ENCODE peak calls at places on chromosomes 2 and 18, in six cellular contexts. U, J, A, R, I and Y are unnamed samples.

GRCh38 chr2:95018861-95019550 is 6.5 kb upstream of the MAL start:
- DNase-seq in U (no peak), J (peak; percentile 45), A (no peak), R (no peak), I (no peak), Y (no peak)

GRCh38 chr2:201419057-201419635 is 32.1 kb downstream of the TRAK2 start:
- DNase-seq in U (no peak), J (no peak), A (no peak), R (peak; percentile 52), I (peak; percentile 45), Y (peak; percentile 40)

GRCh38 chr2:67977464-67977863 is 85.3 kb downstream of the C1D start:
- DNase-seq in U (no peak), J (no peak), A (no peak), R (no peak), I (no peak), Y (no peak)

GRCh38 chr18:73670536-73670935 is 477.1 kb downstream of the FBXO15 start:
- DNase-seq in U (no peak), J (no peak), A (no peak), R (no peak), I (no peak), Y (no peak)

GRCh38 chr2:129907256-129907973 is 72.1 kb upstream of the RAB6C start:
- DNase-seq in U (no peak), J (no peak), A (no peak), R (no peak), I (no peak), Y (no peak)

GRCh38 chr2:105950521-105951389 is 206.0 kb downstream of the NCK2 start:
- DNase-seq in U (no peak), J (no peak), A (no peak), R (no peak), I (peak; percentile 34), Y (no peak)

GRCh38 chr18:42192251-42193248 is 237.5 kb downstream of the PIK3C3 start:
- DNase-seq in U (no peak), J (no peak), A (no peak), R (no peak), I (peak; percentile 43), Y (no peak)

GRCh38 chr2:209473930-209474419 is 50.1 kb downstream of the MAP2 start:
- DNase-seq in U (no peak), J (peak; percentile 72), A (peak; percentile 10), R (no peak), I (peak; percentile 91), Y (no peak)

GRCh38 chr2:220858101-220858500 is 714.0 kb downstream of the EPHA4 start:
- DNase-seq in U (no peak), J (no peak), A (no peak), R (no peak), I (no peak), Y (no peak)

GRCh38 chr18:41974661-41975286 is 19.7 kb downstream of the PIK3C3 start:
- DNase-seq in U (no peak), J (no peak), A (no peak), R (no peak), I (no peak), Y (no peak)

GRCh38 chr2:126655066-126655465 is 892 bp upstream of the GYPC start:
- DNase-seq in U (no peak), J (no peak), A (no peak), R (no peak), I (peak; percentile 9), Y (no peak)

GRCh38 chr2:204066051-204066450 is 129.5 kb downstream of the ICOS start:
- DNase-seq in U (no peak), J (no peak), A (no peak), R (no peak), I (no peak), Y (no peak)

GRCh38 chr2:172284209-172284608 is 143.2 kb upstream of the ITGA6 start:
- DNase-seq in U (no peak), J (no peak), A (no peak), R (no peak), I (no peak), Y (no peak)

GRCh38 chr2:5391361-5391760 is 300.8 kb upstream of the SOX11 start:
- DNase-seq in U (no peak), J (no peak), A (no peak), R (peak; percentile 59), I (no peak), Y (no peak)

GRCh38 chr18:9827856-9828793 is 57.6 kb upstream of the TXNDC2 start:
- DNase-seq in U (no peak), J (peak; percentile 65), A (peak; percentile 86), R (peak; percentile 85), I (peak; percentile 99), Y (peak; percentile 52)

GRCh38 chr2:68333009-68333408 is 13.3 kb upstream of the CNRIP1 start:
- DNase-seq in U (no peak), J (no peak), A (no peak), R (no peak), I (no peak), Y (no peak)

GRCh38 chr2:203623104-203623503 is 83.3 kb upstream of the CD28 start:
- DNase-seq in U (no peak), J (no peak), A (peak; percentile 8), R (no peak), I (peak; percentile 97), Y (no peak)

GRCh38 chr2:112926707-112927106 is 15.7 kb downstream of the IL37 start:
- DNase-seq in U (no peak), J (no peak), A (no peak), R (no peak), I (no peak), Y (peak; percentile 12)

DNA sequence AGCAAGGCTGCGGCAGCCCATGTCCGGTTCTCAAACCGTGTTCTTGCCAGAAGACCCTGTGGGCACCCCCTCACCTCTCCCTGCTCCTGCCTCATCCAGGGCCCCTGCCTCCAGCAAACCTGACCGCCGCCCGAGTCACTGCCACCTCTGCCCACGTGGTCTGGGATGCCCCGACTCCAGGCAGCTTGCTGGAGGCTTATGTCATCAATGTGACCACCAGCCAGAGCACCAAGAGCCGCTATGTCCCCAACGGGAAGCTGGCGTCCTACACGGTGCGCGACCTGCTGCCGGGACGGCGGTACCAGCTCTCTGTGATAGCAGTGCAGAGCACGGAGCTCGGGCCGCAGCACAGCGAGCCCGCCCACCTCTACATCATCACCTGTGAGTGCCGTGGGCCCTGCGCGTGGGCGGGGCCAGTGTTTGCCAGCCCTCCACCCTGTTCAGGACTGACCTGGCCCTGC is 32.2 kb downstream of the MTERF4 start:
- DNase-seq in U (no peak), J (peak; percentile 16), A (no peak), R (no peak), I (no peak), Y (no peak)
- H3K27ac ChIP-seq in U (no peak overlapping the region), J (no peak overlapping the region), A (no peak overlapping the region), R (no peak overlapping the region), I (no peak overlapping the region), Y (no peak overlapping the region)

GRCh38 chr2:86036790-86037138 is 68.9 kb downstream of the POLR1A start:
- DNase-seq in U (no peak), J (no peak), A (no peak), R (no peak), I (no peak), Y (no peak)
- H3K4me1 ChIP-seq in U (peaks cover 90% of the 10 kb centered on the region), J (peaks cover 25% of the 10 kb centered on the region), A (peaks cover 15% of the 10 kb centered on the region), R (peaks cover 41% of the 10 kb centered on the region), I (peaks cover 36% of the 10 kb centered on the region), Y (peaks cover 6% of the 10 kb centered on the region)

DNA sequence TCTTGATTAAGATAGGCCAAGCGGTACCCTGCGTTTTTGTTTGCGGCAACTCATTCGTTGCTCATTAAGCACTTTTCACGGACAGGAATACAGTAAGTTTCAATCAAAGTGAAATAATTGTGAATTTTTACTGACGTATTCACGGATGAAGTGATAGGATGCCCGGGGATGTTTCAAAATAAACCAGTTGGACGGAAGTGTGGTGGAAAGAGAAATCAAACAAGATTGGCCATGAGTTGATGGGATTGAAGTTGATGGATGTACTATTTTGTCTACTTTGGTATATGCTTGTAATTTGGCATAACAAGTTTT is 481 bp downstream of the TMEM177 start:
- DNase-seq in U (no peak), J (no peak), A (no peak), R (no peak), I (no peak), Y (no peak)
- H3K27ac ChIP-seq in U (peak overlapping the region; percentile 59), J (no peak overlapping the region), A (peak overlapping the region; percentile 88), R (no peak overlapping the region), I (no peak overlapping the region), Y (peak overlapping the region; percentile 77)

DNA sequence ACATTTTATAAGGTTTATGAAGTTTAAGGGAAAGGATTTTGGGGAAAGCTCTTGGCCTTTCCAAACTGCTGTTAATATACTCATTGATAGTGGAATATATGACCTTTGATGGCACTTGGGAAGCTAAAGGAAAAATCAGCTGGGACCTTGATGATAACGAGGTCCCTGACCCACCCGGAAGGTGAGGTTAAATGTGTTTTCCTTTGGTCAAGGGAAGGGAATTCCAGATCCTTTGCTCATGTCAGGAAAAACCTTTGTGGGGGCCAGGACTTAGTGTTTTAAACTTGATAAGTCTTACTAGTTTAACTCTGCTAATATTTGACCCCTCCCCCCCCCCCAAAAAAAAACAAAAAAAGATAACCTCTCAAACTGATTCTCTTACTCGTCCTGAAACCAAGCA is 50.7 kb downstream of the CRIM1 start:
- DNase-seq in U (no peak), J (no peak), A (no peak), R (no peak), I (no peak), Y (no peak)
- H3K4me1 ChIP-seq in U (no peaks in the 10 kb centered on the region), J (peaks cover 10% of the 10 kb centered on the region), A (peaks cover 98% of the 10 kb centered on the region), R (peaks cover 38% of the 10 kb centered on the region), I (peaks cover 64% of the 10 kb centered on the region), Y (no peaks in the 10 kb centered on the region)

GRCh38 chr2:166013878-166014277 is 60.3 kb upstream of the TTC21B start:
- DNase-seq in U (no peak), J (no peak), A (no peak), R (no peak), I (no peak), Y (no peak)
- H3K27ac ChIP-seq in U (no peak overlapping the region), J (no peak overlapping the region), A (no peak overlapping the region), R (no peak overlapping the region), I (no peak overlapping the region), Y (no peak overlapping the region)